ENCODE peak calls at places on chromosome 15, in seven cellular contexts. L, Y, P, E, O, G and S are unnamed samples.

GRCh38 chr15:70501849-70502248 is 261.5 kb downstream of the UACA start:
- DNase-seq in L (no peak), Y (no peak), P (no peak), E (no peak), O (no peak), G (no peak), S (no peak)

GRCh38 chr15:59691194-59691805 is 2.2 kb upstream of the BNIP2 start:
- DNase-seq in L (peak), Y (no peak), P (no peak), E (no peak), O (peak), G (peak), S (no peak)

GRCh38 chr15:69916169-69916785 is 181.4 kb downstream of the TLE3 start:
- DNase-seq in L (peak), Y (no peak), P (no peak), E (no peak), O (no peak), G (no peak), S (no peak)

GRCh38 chr15:70171224-70171886 is 73.6 kb upstream of the TLE3 start:
- DNase-seq in L (no peak), Y (no peak), P (no peak), E (no peak), O (no peak), G (no peak), S (no peak)

GRCh38 chr15:65731926-65732325 is 60.2 kb downstream of the DENND4A start:
- DNase-seq in L (no peak), Y (no peak), P (no peak), E (no peak), O (no peak), G (no peak), S (no peak)

GRCh38 chr15:73959012-73959581 is 32.8 kb downstream of the LOXL1 start:
- DNase-seq in L (peak), Y (no peak), P (no peak), E (no peak), O (no peak), G (no peak), S (no peak)

GRCh38 chr15:29636140-29636539 is 186.1 kb downstream of the TJP1 start:
- DNase-seq in L (no peak), Y (no peak), P (no peak), E (no peak), O (no peak), G (no peak), S (no peak)

GRCh38 chr15:68464451-68465090 is 32.6 kb upstream of the ITGA11 start:
- DNase-seq in L (no peak), Y (no peak), P (peak), E (no peak), O (peak), G (no peak), S (no peak)

GRCh38 chr15:25251700-25252390 is 187.0 kb downstream of the UBE3A start:
- DNase-seq in L (peak), Y (no peak), P (no peak), E (no peak), O (no peak), G (no peak), S (no peak)

GRCh38 chr15:66774001-66774814 is 72.2 kb downstream of the SMAD6 start:
- DNase-seq in L (peak), Y (peak), P (no peak), E (peak), O (peak), G (peak), S (no peak)

GRCh38 chr15:32683906-32684584 is 33.8 kb upstream of the GREM1 start:
- DNase-seq in L (no peak), Y (no peak), P (peak), E (no peak), O (peak), G (no peak), S (no peak)

GRCh38 chr15:44727462-44728231 is 8.7 kb upstream of the TRIM69 start:
- DNase-seq in L (no peak), Y (no peak), P (no peak), E (no peak), O (no peak), G (no peak), S (no peak)

GRCh38 chr15:39404767-39405173 is 176.1 kb upstream of the THBS1 start:
- DNase-seq in L (no peak), Y (no peak), P (peak), E (no peak), O (peak), G (no peak), S (no peak)

GRCh38 chr15:68704496-68705021 is 116.1 kb downstream of the ANP32A start:
- DNase-seq in L (no peak), Y (no peak), P (no peak), E (no peak), O (peak), G (no peak), S (no peak)

GRCh38 chr15:48096813-48097212 is 24.0 kb upstream of the SLC24A5 start:
- DNase-seq in L (no peak), Y (no peak), P (peak), E (no peak), O (peak), G (no peak), S (peak)

GRCh38 chr15:23690450-23690852 is 3.3 kb upstream of the NDN start:
- DNase-seq in L (no peak), Y (peak), P (peak), E (no peak), O (peak), G (no peak), S (peak)

GRCh38 chr15:71532994-71533393 is 277.4 kb upstream of the NR2E3 start:
- DNase-seq in L (no peak), Y (no peak), P (no peak), E (no peak), O (no peak), G (peak), S (no peak)

GRCh38 chr15:51121118-51121517 is 26.4 kb upstream of the TNFAIP8L3 start:
- DNase-seq in L (peak), Y (no peak), P (peak), E (no peak), O (peak), G (no peak), S (peak)

GRCh38 chr15:99969261-99969960 is 236.2 kb upstream of the LYSMD4 start:
- DNase-seq in L (no peak), Y (no peak), P (no peak), E (no peak), O (no peak), G (no peak), S (no peak)

GRCh38 chr15:60917469-60918130 is 311.5 kb downstream of the RORA start:
- DNase-seq in L (no peak), Y (peak), P (peak), E (no peak), O (no peak), G (no peak), S (peak)

GRCh38 chr15:88704791-88705768 is 66.3 kb downstream of the ISG20 start:
- DNase-seq in L (peak), Y (peak), P (no peak), E (no peak), O (peak), G (no peak), S (peak)

GRCh38 chr15:55282284-55282833 is 7.3 kb downstream of the RAB27A start:
- DNase-seq in L (no peak), Y (no peak), P (no peak), E (no peak), O (peak), G (no peak), S (no peak)

GRCh38 chr15:89770041-89770440 is 6.1 kb upstream of the MESP2 start:
- DNase-seq in L (no peak), Y (no peak), P (no peak), E (no peak), O (peak), G (no peak), S (no peak)

GRCh38 chr15:38266247-38266996 is 13.8 kb downstream of the SPRED1 start:
- DNase-seq in L (no peak), Y (no peak), P (no peak), E (no peak), O (peak), G (no peak), S (no peak)

GRCh38 chr15:67240235-67241131 is 14.0 kb downstream of the AAGAB start:
- DNase-seq in L (no peak), Y (no peak), P (no peak), E (no peak), O (no peak), G (peak), S (no peak)

GRCh38 chr15:68416158-68416535 is 15.8 kb downstream of the ITGA11 start:
- DNase-seq in L (peak), Y (no peak), P (no peak), E (no peak), O (no peak), G (no peak), S (no peak)

GRCh38 chr15:64770626-64771025 is 4.8 kb downstream of the RBPMS2 start:
- DNase-seq in L (no peak), Y (no peak), P (no peak), E (no peak), O (no peak), G (no peak), S (no peak)

GRCh38 chr15:36882487-36883108 is 217.8 kb downstream of the MEIS2 start:
- DNase-seq in L (no peak), Y (no peak), P (no peak), E (no peak), O (no peak), G (no peak), S (no peak)

GRCh38 chr15:96276438-96277210 is 53.9 kb upstream of the NR2F2 start:
- DNase-seq in L (no peak), Y (no peak), P (peak), E (no peak), O (peak), G (no peak), S (no peak)

GRCh38 chr15:36632196-36632595 is 52.8 kb downstream of the CDIN1 start:
- DNase-seq in L (no peak), Y (no peak), P (peak), E (no peak), O (peak), G (no peak), S (no peak)

GRCh38 chr15:80512729-80513670 is 108.8 kb downstream of the ARNT2 start:
- DNase-seq in L (no peak), Y (no peak), P (no peak), E (no peak), O (no peak), G (peak), S (no peak)

GRCh38 chr15:25894371-25894902 is 31.3 kb upstream of the ATP10A start:
- DNase-seq in L (no peak), Y (no peak), P (no peak), E (no peak), O (no peak), G (no peak), S (no peak)

GRCh38 chr15:37837276-37837675 is 97.2 kb upstream of the TMCO5A start:
- DNase-seq in L (no peak), Y (no peak), P (peak), E (no peak), O (peak), G (peak), S (peak)

GRCh38 chr15:39784638-39785037 is 2.0 kb upstream of the FSIP1 start:
- DNase-seq in L (no peak), Y (no peak), P (no peak), E (no peak), O (no peak), G (no peak), S (no peak)

GRCh38 chr15:39183177-39183881 is 397.6 kb upstream of the THBS1 start:
- DNase-seq in L (no peak), Y (no peak), P (no peak), E (no peak), O (no peak), G (no peak), S (no peak)